ENCODE peak calls at places on chromosomes 4 and X, in ten cellular contexts. J is naive B cell; G is NCI-H460; N is astrocyte of the cerebellum; M is hippocampal formation; Y is cardiac fibroblast; V is stimulated activated CD4-positive, alpha-beta T cell treated with anti-CD3 and anti-CD28 coated beads, Interleukin-12 subunit alpha, Interleukin-12 subunit beta, amount 100 ng/mL, for 4 hours; H is HFFc6; C is GM03348; L is stromal cell of bone marrow. S is an unnamed sample.

GRCh38 chr4:16674133-16674532 is 224.3 kb downstream of the LDB2 start:
- DNase-seq in G (no peak), J (no peak), M (no peak), H (no peak), V (no peak), N (no peak), L (no peak), C (no peak), Y (no peak), S (no peak)

GRCh38 chr4:140893939-140894338 is 137.8 kb upstream of the TBC1D9 start:
- DNase-seq in J (no peak), G (no peak), Y (peak; percentile 52), C (peak; percentile 72), L (peak; percentile 13), H (no peak), M (no peak), V (no peak), N (peak; percentile 24), S (no peak)

GRCh38 chr4:140125374-140125773 is 28.6 kb downstream of the MAML3 start:
- DNase-seq in L (no peak), V (no peak), G (no peak), M (no peak), Y (peak; percentile 6), C (no peak), N (no peak), J (no peak), H (no peak), S (no peak)

GRCh38 chrX:26442340-26442739 is 226.4 kb downstream of the MAGEB5 start:
- DNase-seq in V (no peak), L (peak; percentile 6), G (peak; percentile 2), Y (peak; percentile 60), N (no peak), H (no peak), J (no peak), M (no peak), C (peak; percentile 1), S (peak; percentile 4)

GRCh38 chr4:89641367-89641687 is 195.6 kb downstream of the SNCA start:
- DNase-seq in H (no peak), J (no peak), L (no peak), Y (no peak), G (no peak), M (no peak), V (no peak), N (no peak), C (no peak), S (no peak)

GRCh38 chr4:127782275-127783025 is at the start of gene HSPA4L:
- DNase-seq in C (peak; percentile 65), H (peak; percentile 56), M (peak; percentile 32), Y (peak; percentile 62), V (peak; percentile 61), L (no peak), N (no peak), J (peak; percentile 58), G (peak; percentile 57), S (peak; percentile 50)

GRCh38 chrX:9912341-9912740 is 54.8 kb upstream of the CLDN34 start:
- DNase-seq in H (no peak), C (peak; percentile 20), L (no peak), V (no peak), N (no peak), G (no peak), M (no peak), Y (peak; percentile 13), J (no peak), S (no peak)

GRCh38 chr4:100569196-100569595 is 51.4 kb upstream of the EMCN start:
- DNase-seq in V (no peak), M (no peak), H (no peak), Y (no peak), G (no peak), J (no peak), L (no peak), C (no peak), N (no peak), S (no peak)

GRCh38 chr4:176277162-176277904 is 8.3 kb upstream of the ASB5 start:
- DNase-seq in Y (peak; percentile 78), V (peak; percentile 23), J (peak; percentile 1), H (peak; percentile 60), G (peak; percentile 32), L (peak; percentile 74), C (peak; percentile 81), N (peak; percentile 58), M (peak; percentile 7), S (peak; percentile 37)

GRCh38 chr4:99968330-99968729 is 18.3 kb upstream of the H2AZ1 start:
- DNase-seq in G (no peak), J (no peak), N (no peak), C (peak; percentile 68), M (no peak), Y (peak; percentile 85), L (no peak), V (no peak), H (peak; percentile 78), S (peak; percentile 47)

GRCh38 chrX:150508461-150509367 is 59.7 kb upstream of the MTM1 start:
- DNase-seq in H (no peak), V (no peak), L (no peak), G (no peak), C (peak; percentile 51), Y (peak; percentile 13), N (no peak), M (peak; percentile 29), J (no peak), S (no peak)

GRCh38 chr4:173530326-173531062 is 465 bp upstream of the HAND2 start:
- DNase-seq in G (no peak), N (no peak), L (no peak), V (no peak), Y (no peak), H (no peak), C (no peak), M (no peak), J (no peak), S (peak; percentile 38)

GRCh38 chrX:97398030-97398551 is 514.4 kb downstream of the RPA4 start:
- DNase-seq in V (no peak), M (no peak), N (no peak), H (no peak), Y (peak; percentile 34), J (no peak), L (no peak), C (no peak), G (no peak), S (no peak)

GRCh38 chrX:130299279-130300009 is 30.7 kb upstream of the ZNF280C start:
- DNase-seq in C (no peak), J (no peak), L (no peak), M (no peak), V (no peak), G (no peak), Y (no peak), N (no peak), H (no peak), S (no peak)

GRCh38 chr4:187477224-187477623 is 518.3 kb upstream of the ZFP42 start:
- DNase-seq in H (no peak), N (no peak), C (no peak), M (no peak), V (no peak), Y (no peak), L (no peak), G (no peak), J (no peak), S (no peak)

GRCh38 chr4:26030780-26031179 is 116.8 kb downstream of the SMIM20 start:
- DNase-seq in M (no peak), Y (no peak), V (no peak), J (no peak), H (no peak), N (no peak), C (no peak), L (no peak), G (no peak), S (no peak)

GRCh38 chr4:131296192-131296591 is 1852.9 kb upstream of the PCDH10 start:
- DNase-seq in C (no peak), H (no peak), G (no peak), V (no peak), L (no peak), Y (no peak), M (no peak), J (no peak), N (no peak), S (no peak)

GRCh38 chrX:65581661-65582339 is 47.2 kb upstream of the LAS1L start:
- DNase-seq in M (peak; percentile 46), J (peak; percentile 50), Y (peak; percentile 71), L (peak; percentile 46), N (peak; percentile 57), V (peak; percentile 32), H (peak; percentile 35), C (peak; percentile 65), G (peak; percentile 66), S (peak; percentile 61)

GRCh38 chr4:128281354-128281753 is 6.3 kb downstream of the PGRMC2 start:
- DNase-seq in V (no peak), L (no peak), N (no peak), H (no peak), J (no peak), Y (no peak), G (no peak), C (no peak), M (no peak), S (no peak)

GRCh38 chr4:173171987-173172386 is 3.4 kb downstream of the GALNT7 start:
- DNase-seq in Y (no peak), C (no peak), M (no peak), H (no peak), N (no peak), V (no peak), L (no peak), G (no peak), J (no peak), S (no peak)

GRCh38 chr4:89752932-89753598 is 83.9 kb downstream of the SNCA start:
- DNase-seq in H (peak; percentile 96), G (peak; percentile 30), M (no peak), V (no peak), J (no peak), Y (peak; percentile 53), C (peak; percentile 60), L (peak; percentile 69), N (peak; percentile 83), S (peak; percentile 16)

GRCh38 chr4:148998719-148999118 is 556.5 kb upstream of the NR3C2 start:
- DNase-seq in Y (peak; percentile 25), G (no peak), V (no peak), M (no peak), J (no peak), H (no peak), C (peak; percentile 10), L (no peak), N (no peak), S (no peak)

GRCh38 chrX:38151426-38151825 is 69.2 kb downstream of the SRPX start:
- DNase-seq in H (no peak), N (peak; percentile 81), C (peak; percentile 10), Y (no peak), M (no peak), V (no peak), J (no peak), L (no peak), G (no peak), S (no peak)

GRCh38 chr4:52824603-52825310 is 37.4 kb upstream of the RASL11B start:
- DNase-seq in J (no peak), M (no peak), V (no peak), G (no peak), Y (no peak), H (peak; percentile 32), L (no peak), N (peak; percentile 23), C (peak; percentile 34), S (no peak)

GRCh38 chr4:113971706-113972360 is 7.6 kb downstream of the ARSJ start:
- DNase-seq in L (no peak), Y (peak; percentile 49), M (no peak), J (no peak), V (no peak), G (no peak), H (peak; percentile 52), N (no peak), C (peak; percentile 37), S (no peak)

GRCh38 chr4:107017681-107018321 is 18.3 kb downstream of the DKK2 start:
- DNase-seq in L (no peak), N (no peak), Y (no peak), C (no peak), J (no peak), G (no peak), V (no peak), M (no peak), H (no peak), S (no peak)

GRCh38 chr4:125368684-125369083 is 53.9 kb downstream of the FAT4 start:
- DNase-seq in G (no peak), L (peak; percentile 76), V (no peak), J (no peak), C (peak; percentile 35), Y (peak; percentile 91), N (peak; percentile 83), M (no peak), H (peak; percentile 73), S (peak; percentile 15)